ENCODE peak calls at places on chromosomes 5 and 9, in five cellular contexts. One of them, this sample, is unnamed. For H3K9me3, the result is how much of the 10 kb centered on the place peaks cover.

GRCh38 chr9:136327313-136327971 is at the start of gene GPSM1:
- DNase-seq in PC-3: peak
- DNase-seq in left lung: peak
- DNase-seq in IMR-90: peak
- DNase-seq in astrocyte: no peak
- DNase-seq in this sample: no peak

GRCh38 chr9:101465330-101465915 is 29.8 kb upstream of the ALDOB start:
- DNase-seq in PC-3: peak
- DNase-seq in left lung: peak
- DNase-seq in IMR-90: peak
- DNase-seq in astrocyte: peak
- DNase-seq in this sample: no peak

GRCh38 chr5:158832736-158833135 is 267.0 kb downstream of the EBF1 start:
- DNase-seq in PC-3: peak
- DNase-seq in left lung: no peak
- DNase-seq in IMR-90: no peak
- DNase-seq in astrocyte: no peak
- DNase-seq in this sample: no peak

GRCh38 chr5:1874348-1874747 is 8.4 kb downstream of the IRX4 start:
- DNase-seq in PC-3: no peak
- DNase-seq in left lung: no peak
- DNase-seq in IMR-90: no peak
- DNase-seq in astrocyte: no peak
- DNase-seq in this sample: no peak

GRCh38 chr9:124869986-124870560 is 8.1 kb downstream of the ARPC5L start:
- DNase-seq in PC-3: peak
- DNase-seq in left lung: no peak
- DNase-seq in IMR-90: peak
- DNase-seq in astrocyte: no peak
- DNase-seq in this sample: no peak

GRCh38 chr9:126334626-126335621 is 8.3 kb downstream of the MVB12B start:
- DNase-seq in PC-3: no peak
- DNase-seq in left lung: no peak
- DNase-seq in IMR-90: peak
- DNase-seq in astrocyte: peak
- DNase-seq in this sample: no peak

GRCh38 chr9:93098236-93098946 is 2.4 kb downstream of the CARD19 start:
- DNase-seq in PC-3: peak
- DNase-seq in left lung: peak
- DNase-seq in IMR-90: peak
- DNase-seq in astrocyte: peak
- DNase-seq in this sample: peak

GRCh38 chr5:54867310-54867944 is 118.0 kb downstream of the ESM1 start:
- DNase-seq in PC-3: peak
- DNase-seq in left lung: no peak
- DNase-seq in IMR-90: peak
- DNase-seq in astrocyte: peak
- DNase-seq in this sample: no peak

GRCh38 chr5:86909896-86910295 is 292.2 kb downstream of the COX7C start:
- DNase-seq in PC-3: peak
- DNase-seq in left lung: no peak
- DNase-seq in IMR-90: peak
- DNase-seq in astrocyte: peak
- DNase-seq in this sample: no peak

GRCh38 chr5:98349251-98349989 is 424.0 kb upstream of the RGMB start:
- DNase-seq in PC-3: peak
- DNase-seq in left lung: no peak
- DNase-seq in IMR-90: peak
- DNase-seq in astrocyte: peak
- DNase-seq in this sample: no peak

GRCh38 chr5:147434049-147434448 is 75.8 kb downstream of the DPYSL3 start:
- DNase-seq in PC-3: no peak
- DNase-seq in left lung: no peak
- DNase-seq in IMR-90: no peak
- DNase-seq in astrocyte: no peak
- DNase-seq in this sample: no peak

GRCh38 chr9:83655433-83655832 is 32.5 kb downstream of the IDNK start:
- DNase-seq in PC-3: no peak
- DNase-seq in left lung: no peak
- DNase-seq in IMR-90: no peak
- DNase-seq in astrocyte: no peak
- DNase-seq in this sample: no peak

GRCh38 chr9:124291801-124292396 is 34.1 kb downstream of the NEK6 start:
- DNase-seq in PC-3: no peak
- DNase-seq in left lung: peak
- DNase-seq in IMR-90: no peak
- DNase-seq in astrocyte: no peak
- DNase-seq in this sample: no peak

GRCh38 chr9:13369426-13369825 is 89.9 kb upstream of the MPDZ start:
- DNase-seq in PC-3: no peak
- DNase-seq in left lung: no peak
- DNase-seq in IMR-90: no peak
- DNase-seq in astrocyte: no peak
- DNase-seq in this sample: no peak

GRCh38 chr9:123335227-123335985 is 20.6 kb upstream of the CRB2 start:
- DNase-seq in PC-3: no peak
- DNase-seq in left lung: peak
- DNase-seq in IMR-90: peak
- DNase-seq in astrocyte: peak
- DNase-seq in this sample: no peak

GRCh38 chr5:113357696-113358476 is 76.9 kb downstream of the TSSK1B start:
- DNase-seq in PC-3: no peak
- DNase-seq in left lung: no peak
- DNase-seq in IMR-90: no peak
- DNase-seq in astrocyte: peak
- DNase-seq in this sample: no peak

GRCh38 chr5:135850231-135850630 is 15.8 kb downstream of the SLC25A48 start:
- DNase-seq in PC-3: no peak
- DNase-seq in left lung: no peak
- DNase-seq in IMR-90: no peak
- DNase-seq in astrocyte: no peak
- DNase-seq in this sample: no peak

DNA sequence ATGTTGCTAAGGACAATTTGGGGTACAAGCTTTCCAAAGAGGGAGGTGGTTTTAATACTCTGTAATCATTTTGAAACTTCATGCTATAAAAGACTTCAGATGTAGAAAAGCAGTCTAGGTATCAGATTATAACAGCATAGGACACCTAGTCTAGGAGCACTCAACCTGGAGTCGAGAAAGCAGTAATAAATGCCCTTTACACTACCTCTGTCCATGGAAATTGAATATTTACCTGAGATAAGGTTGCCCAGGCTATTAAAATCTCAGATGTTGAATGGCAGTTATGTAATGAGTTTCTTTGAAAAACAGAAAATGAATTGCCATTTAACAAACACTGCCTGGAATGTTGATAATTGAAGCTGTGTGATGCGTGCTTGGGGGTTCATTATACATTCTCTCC is 561.8 kb upstream of the DMAC1 start:
- DNase-seq in PC-3: no peak
- DNase-seq in left lung: no peak
- DNase-seq in IMR-90: no peak
- DNase-seq in astrocyte: no peak
- DNase-seq in this sample: no peak
- H3K9me3 ChIP-seq in PC-3: under half
- H3K9me3 ChIP-seq in left lung: under half
- H3K9me3 ChIP-seq in IMR-90: under half
- H3K9me3 ChIP-seq in astrocyte: under half
- H3K9me3 ChIP-seq in this sample: under half

GRCh38 chr5:53503819-53504218 is 23.4 kb downstream of the FST start:
- DNase-seq in PC-3: no peak
- DNase-seq in left lung: no peak
- DNase-seq in IMR-90: peak
- DNase-seq in astrocyte: no peak
- DNase-seq in this sample: no peak

GRCh38 chr5:53507013-53507412 is 26.6 kb downstream of the FST start:
- DNase-seq in PC-3: no peak
- DNase-seq in left lung: no peak
- DNase-seq in IMR-90: no peak
- DNase-seq in astrocyte: no peak
- DNase-seq in this sample: no peak

GRCh38 chr5:53512539-53512938 is 32.1 kb downstream of the FST start:
- DNase-seq in PC-3: no peak
- DNase-seq in left lung: no peak
- DNase-seq in IMR-90: no peak
- DNase-seq in astrocyte: no peak
- DNase-seq in this sample: no peak

GRCh38 chr5:53508125-53508524 is 27.7 kb downstream of the FST start:
- DNase-seq in PC-3: no peak
- DNase-seq in left lung: no peak
- DNase-seq in IMR-90: no peak
- DNase-seq in astrocyte: no peak
- DNase-seq in this sample: no peak
- H3K9me3 ChIP-seq in PC-3: under half
- H3K9me3 ChIP-seq in left lung: under half
- H3K9me3 ChIP-seq in IMR-90: under half
- H3K9me3 ChIP-seq in astrocyte: under half
- H3K9me3 ChIP-seq in this sample: under half

GRCh38 chr5:150931368-150931965 is 26.7 kb upstream of the ZNF300 start:
- DNase-seq in PC-3: no peak
- DNase-seq in left lung: no peak
- DNase-seq in IMR-90: no peak
- DNase-seq in astrocyte: peak
- DNase-seq in this sample: no peak
- H3K9me3 ChIP-seq in PC-3: half or more
- H3K9me3 ChIP-seq in left lung: half or more
- H3K9me3 ChIP-seq in IMR-90: under half
- H3K9me3 ChIP-seq in astrocyte: under half
- H3K9me3 ChIP-seq in this sample: half or more

GRCh38 chr9:2321523-2322148 is 300.0 kb upstream of the VLDLR start:
- DNase-seq in PC-3: no peak
- DNase-seq in left lung: no peak
- DNase-seq in IMR-90: no peak
- DNase-seq in astrocyte: no peak
- DNase-seq in this sample: no peak
- H3K9me3 ChIP-seq in PC-3: under half
- H3K9me3 ChIP-seq in left lung: under half
- H3K9me3 ChIP-seq in IMR-90: under half
- H3K9me3 ChIP-seq in astrocyte: under half
- H3K9me3 ChIP-seq in this sample: under half

DNA sequence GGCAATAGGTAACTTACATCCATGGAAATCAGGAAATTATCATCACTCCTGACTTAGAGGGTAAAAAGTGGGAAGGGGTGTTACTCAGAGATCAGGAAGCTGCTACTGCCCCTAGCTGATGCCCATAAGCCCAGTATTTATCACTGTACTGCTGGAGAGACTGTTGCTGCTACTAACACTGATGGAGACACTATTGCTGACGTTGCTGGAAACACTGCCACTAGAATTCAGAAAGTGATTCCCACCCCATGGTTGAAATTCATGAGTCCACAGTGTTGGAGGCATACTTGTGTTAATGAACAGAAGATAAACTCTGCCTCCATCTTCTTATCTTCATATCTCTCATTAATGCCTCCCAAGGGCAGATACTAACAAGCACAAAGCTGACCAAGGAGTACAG is 97.6 kb downstream of the MTX3 start:
- DNase-seq in PC-3: no peak
- DNase-seq in left lung: no peak
- DNase-seq in IMR-90: no peak
- DNase-seq in astrocyte: no peak
- DNase-seq in this sample: no peak
- H3K9me3 ChIP-seq in PC-3: under half
- H3K9me3 ChIP-seq in left lung: under half
- H3K9me3 ChIP-seq in IMR-90: under half
- H3K9me3 ChIP-seq in astrocyte: under half
- H3K9me3 ChIP-seq in this sample: under half

GRCh38 chr5:45335978-45336377 is 360.2 kb downstream of the HCN1 start:
- DNase-seq in PC-3: no peak
- DNase-seq in left lung: no peak
- DNase-seq in IMR-90: no peak
- DNase-seq in astrocyte: no peak
- DNase-seq in this sample: no peak
- H3K9me3 ChIP-seq in PC-3: under half
- H3K9me3 ChIP-seq in left lung: under half
- H3K9me3 ChIP-seq in IMR-90: under half
- H3K9me3 ChIP-seq in astrocyte: under half
- H3K9me3 ChIP-seq in this sample: under half

GRCh38 chr5:68932830-68933434 is 160.9 kb upstream of the SLC30A5 start:
- DNase-seq in PC-3: no peak
- DNase-seq in left lung: no peak
- DNase-seq in IMR-90: no peak
- DNase-seq in astrocyte: no peak
- DNase-seq in this sample: no peak

GRCh38 chr5:68924490-68925145 is 169.2 kb upstream of the SLC30A5 start:
- DNase-seq in PC-3: peak
- DNase-seq in left lung: no peak
- DNase-seq in IMR-90: peak
- DNase-seq in astrocyte: peak
- DNase-seq in this sample: peak

GRCh38 chr5:68928617-68929302 is 165.1 kb upstream of the SLC30A5 start:
- DNase-seq in PC-3: peak
- DNase-seq in left lung: no peak
- DNase-seq in IMR-90: no peak
- DNase-seq in astrocyte: no peak
- DNase-seq in this sample: no peak

GRCh38 chr5:68930139-68930538 is 163.7 kb upstream of the SLC30A5 start:
- DNase-seq in PC-3: no peak
- DNase-seq in left lung: no peak
- DNase-seq in IMR-90: no peak
- DNase-seq in astrocyte: no peak
- DNase-seq in this sample: no peak
- H3K9me3 ChIP-seq in PC-3: under half
- H3K9me3 ChIP-seq in left lung: under half
- H3K9me3 ChIP-seq in IMR-90: under half
- H3K9me3 ChIP-seq in astrocyte: under half
- H3K9me3 ChIP-seq in this sample: under half

This sample was measured in breast epithelium.